ENCODE peak calls at places on chromosomes 13 and 19, in eight cellular contexts. P, R, K, C, Y, Z, H and J are unnamed samples.

GRCh38 chr13:98827449-98827848 is 75.0 kb upstream of the SLC15A1 start:
- DNase-seq in H (no peak), R (no peak), C (no peak), K (no peak), Z (no peak), Y (no peak), P (peak; percentile 64), J (no peak)

GRCh38 chr13:63435668-63436275 is 2020.1 kb upstream of the PCDH20 start:
- DNase-seq in R (no peak), H (peak; percentile 24), Z (no peak), P (no peak), K (peak; percentile 3), Y (no peak), C (no peak), J (no peak)

GRCh38 chr13:43132228-43132627 is 108.8 kb downstream of the DNAJC15 start:
- DNase-seq in K (peak; percentile 35), H (peak; percentile 16), P (peak; percentile 87), Z (no peak), Y (peak; percentile 27), C (peak; percentile 4), R (peak; percentile 52), J (no peak)

GRCh38 chr13:103236213-103236612 is 170.0 kb upstream of the SLC10A2 start:
- DNase-seq in H (no peak), P (peak; percentile 3), K (no peak), C (no peak), Y (no peak), R (no peak), Z (no peak), J (no peak)

GRCh38 chr13:84946144-84946543 is 853.1 kb downstream of the SLITRK6 start:
- DNase-seq in Z (no peak), R (no peak), C (no peak), Y (no peak), H (no peak), P (no peak), K (no peak), J (peak; percentile 44)

GRCh38 chr19:7676854-7677253 is at the start of gene MCEMP1:
- DNase-seq in Y (no peak), H (no peak), Z (no peak), K (no peak), C (no peak), P (no peak), R (no peak), J (no peak)

GRCh38 chr19:18167975-18168645 is 5.5 kb upstream of the IFI30 start:
- DNase-seq in R (no peak), K (no peak), C (peak; percentile 67), P (peak; percentile 78), Y (no peak), Z (no peak), H (peak; percentile 24), J (no peak)

GRCh38 chr19:2014731-2015610 is 543 bp downstream of the BTBD2 start:
- DNase-seq in Z (no peak), P (peak; percentile 65), R (no peak), C (peak; percentile 35), Y (no peak), H (no peak), K (no peak), J (no peak)

GRCh38 chr19:13598098-13598497 is 91.8 kb upstream of the CACNA1A start:
- DNase-seq in P (no peak), C (no peak), Z (no peak), R (no peak), H (no peak), K (no peak), Y (no peak), J (no peak)

GRCh38 chr13:32669030-32669646 is 82.9 kb downstream of the PDS5B start:
- DNase-seq in R (peak; percentile 53), P (peak; percentile 84), C (peak; percentile 51), Z (no peak), H (peak; percentile 61), Y (no peak), K (peak; percentile 28), J (peak; percentile 42)

GRCh38 chr13:80486407-80486806 is 145.5 kb upstream of the SPRY2 start:
- DNase-seq in Y (no peak), C (no peak), Z (no peak), R (no peak), K (no peak), H (no peak), P (no peak), J (no peak)

GRCh38 chr19:460877-461609 is at the start of gene SHC2:
- DNase-seq in Z (no peak), R (no peak), C (no peak), K (no peak), H (no peak), P (peak; percentile 52), Y (no peak), J (no peak)
- TF ChIP-seq EZH2 in Z (no peak), R (no peak), C (no peak), K (no peak), H (peak; percentile 13), P (no peak), Y (no peak), J (no peak)

GRCh38 chr19:15256708-15257331 is 24.6 kb upstream of the EPHX3 start:
- DNase-seq in R (no peak), C (no peak), K (no peak), P (no peak), Y (no peak), Z (no peak), H (no peak), J (no peak)

GRCh38 chr19:15257782-15258181 is 25.5 kb upstream of the EPHX3 start:
- DNase-seq in Z (no peak), R (no peak), K (no peak), H (no peak), P (no peak), Y (no peak), C (no peak), J (no peak)

GRCh38 chr19:15254547-15254946 is 22.3 kb upstream of the EPHX3 start:
- DNase-seq in Y (no peak), C (no peak), Z (no peak), P (no peak), H (no peak), K (no peak), R (no peak), J (no peak)

GRCh38 chr19:15253513-15253912 is 21.3 kb upstream of the EPHX3 start:
- DNase-seq in Z (no peak), C (no peak), Y (no peak), P (no peak), K (no peak), R (no peak), H (no peak), J (no peak)

GRCh38 chr19:15255359-15255990 is 23.2 kb upstream of the EPHX3 start:
- DNase-seq in C (no peak), K (no peak), P (no peak), R (no peak), H (no peak), Z (no peak), Y (no peak), J (no peak)
- TF ChIP-seq POLR2AphosphoS5 in C (peak; percentile 40), K (no peak), P (no peak), R (no peak), H (no peak), Z (no peak), Y (no peak), J (no peak)

DNA sequence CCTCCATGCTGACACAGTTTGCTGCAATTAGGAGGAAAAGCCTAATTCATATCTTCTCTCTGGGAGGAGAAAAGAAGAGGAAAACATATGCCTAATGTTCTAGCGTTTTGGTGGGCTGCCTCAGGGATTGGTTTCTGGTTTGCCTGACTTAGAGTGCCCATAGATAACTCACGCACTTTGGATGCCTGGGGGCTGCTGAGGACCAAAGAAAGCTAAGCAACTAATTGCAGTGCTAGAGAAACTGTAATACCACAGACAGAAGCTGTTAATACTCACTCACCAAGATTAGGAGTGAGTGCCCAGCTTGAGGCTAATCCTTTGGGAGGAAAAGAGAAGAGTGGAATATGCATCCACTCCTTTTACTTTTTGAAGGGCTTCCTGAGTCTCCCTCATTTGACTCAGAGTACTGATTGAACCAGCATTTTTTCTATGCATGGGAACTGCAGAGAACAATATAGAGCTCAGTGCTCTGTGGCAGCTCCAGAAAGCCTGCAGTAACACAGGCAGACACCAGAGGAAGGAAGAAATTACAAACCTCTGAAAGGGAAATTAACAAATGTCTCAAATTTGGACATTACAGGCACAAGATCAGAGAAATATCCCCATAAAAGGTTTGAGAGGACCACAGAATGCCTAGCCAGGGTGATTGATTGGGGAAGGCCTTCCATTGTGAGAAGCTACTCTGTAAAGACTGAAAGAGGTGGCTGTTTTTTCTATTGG is 666.4 kb downstream of the OLFM4 start:
- DNase-seq in K (no peak), P (peak; percentile 30), C (no peak), Y (no peak), H (no peak), Z (no peak), R (no peak), J (peak; percentile 32)
- TF ChIP-seq EZH2 in K (no peak), P (no peak), C (no peak), Y (no peak), H (no peak), Z (no peak), R (no peak), J (no peak)

DNA sequence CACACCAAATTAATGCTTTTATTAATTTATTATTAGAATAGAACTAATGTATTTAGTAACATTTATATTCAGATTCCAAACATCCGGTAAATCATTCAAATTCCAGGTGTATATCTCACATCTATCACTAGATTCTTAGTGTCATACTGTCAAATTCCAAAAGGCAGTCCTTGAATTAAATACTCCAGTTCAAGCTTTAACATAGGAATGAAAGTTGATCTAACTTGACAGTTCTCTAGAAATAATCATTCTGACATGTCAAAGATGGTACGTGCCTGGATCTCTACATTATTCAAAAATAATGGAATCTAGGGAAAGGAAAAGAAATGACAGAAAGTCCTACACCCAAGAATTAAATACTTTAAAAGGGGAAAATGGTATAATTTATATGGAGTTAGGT is 1161.5 kb downstream of the PCDH9 start:
- DNase-seq in H (no peak), Z (no peak), Y (no peak), P (no peak), R (no peak), K (no peak), C (no peak), J (no peak)
- TF ChIP-seq POLR2AphosphoS5 in H (no peak), Z (no peak), Y (no peak), P (no peak), R (no peak), K (no peak), C (no peak), J (no peak)